ENCODE peak calls at places on chromosomes 13 and 19, in nine cellular contexts. Y, B, L, G, N, Z, S, H and C are unnamed samples.

GRCh38 chr13:99972190-99972731 is 694 bp upstream of the ZIC5 start:
- DNase-seq in Y (no peak), B (no peak), L (no peak), G (no peak), N (no peak), Z (peak; percentile 25), S (no peak), H (no peak), C (no peak)

GRCh38 chr13:99039718-99040280 is 61.9 kb upstream of the DOCK9 start:
- DNase-seq in Y (no peak), B (no peak), L (no peak), G (no peak), N (no peak), Z (no peak), S (no peak), H (no peak), C (no peak)

GRCh38 chr13:76164290-76164689 is 528.2 kb downstream of the LMO7 start:
- DNase-seq in Y (peak; percentile 28), B (no peak), L (no peak), G (no peak), N (no peak), Z (no peak), S (no peak), H (no peak), C (no peak)

GRCh38 chr19:13097331-13098258 is 5.1 kb downstream of the LYL1 start:
- DNase-seq in Y (no peak), B (no peak), L (peak; percentile 47), G (no peak), N (no peak), Z (no peak), S (peak; percentile 66), H (peak; percentile 75), C (no peak)

GRCh38 chr19:39969681-39970423 is 1.1 kb upstream of the PSMC4 start:
- DNase-seq in Y (no peak), B (no peak), L (no peak), G (no peak), N (peak; percentile 26), Z (no peak), S (no peak), H (no peak), C (no peak)

GRCh38 chr19:6613711-6614110 is 22.8 kb upstream of the CD70 start:
- DNase-seq in Y (peak; percentile 40), B (no peak), L (no peak), G (peak; percentile 45), N (peak; percentile 76), Z (no peak), S (no peak), H (no peak), C (no peak)

GRCh38 chr19:48968179-48968661 is 3.1 kb downstream of the FTL start:
- DNase-seq in Y (no peak), B (no peak), L (no peak), G (peak; percentile 74), N (peak; percentile 34), Z (no peak), S (no peak), H (no peak), C (no peak)

GRCh38 chr19:16447015-16447384 is 24.8 kb downstream of the EPS15L1 start:
- DNase-seq in Y (peak; percentile 54), B (peak; percentile 82), L (no peak), G (peak; percentile 96), N (peak; percentile 89), Z (no peak), S (peak; percentile 70), H (peak; percentile 90), C (peak; percentile 91)

GRCh38 chr13:38520041-38520440 is 166.8 kb upstream of the FREM2 start:
- DNase-seq in Y (no peak), B (no peak), L (no peak), G (no peak), N (no peak), Z (no peak), S (no peak), H (no peak), C (no peak)

GRCh38 chr13:110259651-110260050 is 47.3 kb downstream of the COL4A1 start:
- DNase-seq in Y (no peak), B (no peak), L (no peak), G (peak; percentile 56), N (no peak), Z (no peak), S (no peak), H (no peak), C (no peak)

GRCh38 chr13:94254737-94255136 is 224.7 kb downstream of the DCT start:
- DNase-seq in Y (no peak), B (no peak), L (no peak), G (no peak), N (no peak), Z (no peak), S (no peak), H (no peak), C (no peak)

GRCh38 chr19:54206030-54206830 is 5.6 kb downstream of the RPS9 start:
- DNase-seq in Y (no peak), B (no peak), L (no peak), G (no peak), N (peak; percentile 21), Z (no peak), S (no peak), H (no peak), C (no peak)

GRCh38 chr19:46919324-46919723 is 58.5 kb downstream of the ARHGAP35 start:
- DNase-seq in Y (no peak), B (peak; percentile 38), L (no peak), G (no peak), N (no peak), Z (no peak), S (no peak), H (no peak), C (no peak)

GRCh38 chr13:34143637-34144036 is 325.7 kb downstream of the RFC3 start:
- DNase-seq in Y (peak; percentile 42), B (no peak), L (no peak), G (no peak), N (no peak), Z (no peak), S (no peak), H (no peak), C (no peak)
- TF ChIP-seq CTCF in Y (no peak), B (no peak), L (no peak), G (no peak), N (no peak), Z (no peak), S (no peak), H (no peak), C (no peak)

GRCh38 chr19:8368136-8368535 is 4.2 kb downstream of the ANGPTL4 start:
- DNase-seq in Y (no peak), B (no peak), L (no peak), G (no peak), N (no peak), Z (no peak), S (no peak), H (no peak), C (no peak)
- TF ChIP-seq CTCF in Y (no peak), B (no peak), L (no peak), G (no peak), N (no peak), Z (no peak), S (no peak), H (no peak), C (no peak)

GRCh38 chr19:58228584-58229254 is at the start of gene ZNF544:
- DNase-seq in Y (peak; percentile 70), B (peak; percentile 78), L (peak; percentile 80), G (peak; percentile 78), N (peak; percentile 90), Z (peak; percentile 81), S (peak; percentile 80), H (peak; percentile 85), C (peak; percentile 91)
- TF ChIP-seq CTCF in Y (peak; percentile 16), B (peak; percentile 43), L (peak; percentile 37), G (no peak), N (no peak), Z (no peak), S (no peak), H (no peak), C (peak; percentile 7)

GRCh38 chr13:70054572-70054971 is 53.1 kb upstream of the ATXN8OS start:
- DNase-seq in Y (no peak), B (no peak), L (no peak), G (no peak), N (no peak), Z (no peak), S (no peak), H (no peak), C (no peak)
- TF ChIP-seq CTCF in Y (no peak), B (no peak), L (no peak), G (no peak), N (no peak), Z (no peak), S (no peak), H (no peak), C (no peak)

GRCh38 chr19:35155441-35155840 is 906 bp downstream of the FXYD5 start:
- DNase-seq in Y (no peak), B (no peak), L (no peak), G (no peak), N (peak; percentile 35), Z (no peak), S (no peak), H (no peak), C (no peak)

GRCh38 chr19:35155981-35156672 is 1.6 kb downstream of the FXYD5 start:
- DNase-seq in Y (no peak), B (no peak), L (no peak), G (no peak), N (no peak), Z (no peak), S (no peak), H (no peak), C (no peak)

GRCh38 chr19:35154535-35155406 is at the start of gene FXYD5:
- DNase-seq in Y (peak; percentile 54), B (peak; percentile 70), L (peak; percentile 53), G (peak; percentile 88), N (peak; percentile 58), Z (peak; percentile 64), S (peak; percentile 74), H (peak; percentile 75), C (peak; percentile 86)

GRCh38 chr19:35151273-35152065 is 3.1 kb upstream of the FXYD5 start:
- DNase-seq in Y (no peak), B (no peak), L (no peak), G (no peak), N (no peak), Z (no peak), S (no peak), H (no peak), C (no peak)

DNA sequence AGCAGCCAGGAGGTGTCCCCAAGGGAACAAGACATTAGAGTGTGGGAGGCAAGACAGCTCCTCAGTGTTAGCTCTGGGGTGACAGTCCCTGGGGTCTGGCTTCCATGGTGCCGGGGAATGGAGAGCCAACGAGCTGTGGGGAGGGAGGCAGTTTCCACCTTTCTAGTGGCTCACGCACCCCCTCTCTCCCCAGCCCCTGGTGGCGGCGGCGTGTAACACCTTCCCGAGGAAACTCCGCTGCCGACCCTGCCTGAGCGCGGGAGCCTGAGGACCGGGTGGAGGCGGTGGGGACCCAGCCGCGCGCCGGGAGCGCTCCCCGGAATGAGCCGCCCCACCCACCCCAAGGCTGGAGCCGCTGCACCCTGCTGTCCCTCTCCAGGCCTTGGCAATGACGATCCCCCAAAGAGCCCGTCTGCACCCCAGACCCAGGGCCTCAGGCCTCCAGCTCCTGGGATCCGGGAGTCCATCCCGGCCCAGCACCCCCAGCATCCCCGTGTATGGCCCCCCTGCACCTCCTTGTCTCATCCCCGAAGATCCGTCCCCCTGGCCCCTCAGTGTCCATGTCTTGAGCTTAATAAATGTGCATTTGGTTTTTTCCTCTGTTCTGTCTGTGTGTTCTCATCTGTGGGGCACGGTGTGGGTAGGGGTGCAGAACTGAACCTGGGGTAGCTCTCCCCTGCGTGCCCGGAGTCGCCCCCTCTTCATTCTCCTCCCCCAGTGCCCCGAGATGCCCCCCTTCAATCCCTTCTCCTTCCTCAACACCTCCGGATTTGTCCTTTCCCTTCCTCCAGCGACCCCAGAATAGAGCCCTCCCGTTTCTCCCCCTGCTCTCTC is 617 bp upstream of the FXYD5 start:
- DNase-seq in Y (no peak), B (no peak), L (peak; percentile 75), G (peak; percentile 48), N (peak; percentile 68), Z (peak; percentile 79), S (no peak), H (no peak), C (peak; percentile 67)
- TF ChIP-seq CTCF in Y (peak; percentile 66), B (peak; percentile 75), L (peak; percentile 77), G (peak; percentile 65), N (peak; percentile 71), Z (peak; percentile 76), S (peak; percentile 57), H (peak; percentile 42), C (peak; percentile 40)